ENCODE peak calls at places on chromosomes 4 and X, in nine cellular contexts. Y is AG04449; J is retina; D is NAMALWA; T is naive thymus-derived CD4-positive, alpha-beta T cell; S is fibroblast of lung; I is activated naive CD4-positive, alpha-beta T cell treated with Interleukin-2 at 50 U/mL for 16 hours; P is activated CD8-positive, alpha-beta T cell treated with anti-CD3 and anti-CD28 coated beads for 36 hours; Z is GM04504. O is an unnamed sample.

GRCh38 chrX:12770440-12770839 is 20.8 kb upstream of the PRPS2 start:
- DNase-seq in Y (no peak), J (peak), D (peak), T (peak), S (no peak), I (no peak), P (no peak), Z (peak), O (no peak)

GRCh38 chr4:24226018-24226417 is 336.2 kb upstream of the PPARGC1A start:
- DNase-seq in Y (no peak), J (no peak), D (no peak), T (no peak), S (peak), I (no peak), P (no peak), Z (no peak), O (no peak)

GRCh38 chrX:130034178-130034577 is 51.7 kb downstream of the BCORL1 start:
- DNase-seq in Y (no peak), J (no peak), D (no peak), T (no peak), S (no peak), I (no peak), P (no peak), Z (no peak), O (no peak)

GRCh38 chr4:111070390-111070789 is 447.5 kb upstream of the PITX2 start:
- DNase-seq in Y (no peak), J (no peak), D (no peak), T (no peak), S (no peak), I (no peak), P (no peak), Z (no peak), O (no peak)

GRCh38 chrX:13009844-13010243 is 34.6 kb downstream of the FAM9C start:
- DNase-seq in Y (no peak), J (no peak), D (no peak), T (no peak), S (peak), I (no peak), P (no peak), Z (no peak), O (no peak)

GRCh38 chr4:112287258-112287873 is 1.7 kb upstream of the TIFA start:
- DNase-seq in Y (no peak), J (no peak), D (peak), T (no peak), S (no peak), I (no peak), P (peak), Z (no peak), O (peak)

GRCh38 chr4:55634417-55635128 is 1.5 kb downstream of the NMU start:
- DNase-seq in Y (no peak), J (no peak), D (peak), T (no peak), S (no peak), I (no peak), P (no peak), Z (no peak), O (no peak)

GRCh38 chr4:185726931-185727330 is 85.1 kb downstream of the SORBS2 start:
- DNase-seq in Y (no peak), J (peak), D (no peak), T (no peak), S (peak), I (no peak), P (no peak), Z (no peak), O (no peak)

GRCh38 chr4:184423003-184423686 is 51.2 kb downstream of the IRF2 start:
- DNase-seq in Y (no peak), J (no peak), D (no peak), T (no peak), S (no peak), I (no peak), P (no peak), Z (no peak), O (no peak)

GRCh38 chr4:180261346-180261745 is 1981.9 kb upstream of the TENM3 start:
- DNase-seq in Y (no peak), J (no peak), D (no peak), T (no peak), S (no peak), I (no peak), P (no peak), Z (no peak), O (no peak)

GRCh38 chr4:151340751-151341385 is 15.5 kb upstream of the SH3D19 start:
- DNase-seq in Y (no peak), J (no peak), D (no peak), T (no peak), S (peak), I (no peak), P (no peak), Z (no peak), O (no peak)

GRCh38 chr4:122827899-122828601 is 1.4 kb downstream of the FGF2 start:
- DNase-seq in Y (no peak), J (peak), D (no peak), T (peak), S (peak), I (peak), P (peak), Z (no peak), O (peak)

GRCh38 chr4:72896515-72896914 is 173.0 kb downstream of the COX18 start:
- DNase-seq in Y (peak), J (no peak), D (no peak), T (no peak), S (peak), I (no peak), P (no peak), Z (peak), O (no peak)

GRCh38 chr4:11765849-11766453 is 337.3 kb upstream of the HS3ST1 start:
- DNase-seq in Y (no peak), J (peak), D (peak), T (peak), S (peak), I (no peak), P (peak), Z (no peak), O (no peak)

GRCh38 chrX:29478336-29479069 is 736.9 kb upstream of the MAGEB2 start:
- DNase-seq in Y (no peak), J (peak), D (peak), T (no peak), S (peak), I (no peak), P (no peak), Z (peak), O (peak)

GRCh38 chrX:19072372-19072771 is 49.9 kb downstream of the ADGRG2 start:
- DNase-seq in Y (no peak), J (no peak), D (no peak), T (no peak), S (no peak), I (no peak), P (no peak), Z (no peak), O (no peak)

GRCh38 chr4:128973384-128973783 is 120.0 kb downstream of the SCLT1 start:
- DNase-seq in Y (no peak), J (no peak), D (no peak), T (no peak), S (no peak), I (no peak), P (no peak), Z (no peak), O (no peak)